ENCODE peak calls at places on chromosome 9, in ten cellular contexts. I, X, C, D, M, S, O, E, V and G are unnamed samples.

GRCh38 chr9:113995963-113996362 is 82.1 kb downstream of the AMBP start:
- DNase-seq in I (no peak), X (peak; percentile 19), C (no peak), D (no peak), M (no peak), S (no peak), O (no peak), E (no peak), V (peak; percentile 19), G (no peak)

GRCh38 chr9:17986595-17986994 is 407.7 kb downstream of the SH3GL2 start:
- DNase-seq in I (no peak), X (no peak), C (no peak), D (no peak), M (no peak), S (no peak), O (no peak), E (no peak), V (no peak), G (no peak)

GRCh38 chr9:107368696-107369095 is 85.6 kb downstream of the RAD23B start:
- DNase-seq in I (no peak), X (no peak), C (no peak), D (no peak), M (no peak), S (no peak), O (no peak), E (no peak), V (no peak), G (no peak)

GRCh38 chr9:93088656-93089015 is 7.4 kb upstream of the CARD19 start:
- DNase-seq in I (no peak), X (no peak), C (no peak), D (no peak), M (peak; percentile 16), S (no peak), O (no peak), E (no peak), V (no peak), G (no peak)

GRCh38 chr9:6414291-6414690 is 1.3 kb downstream of the UHRF2 start:
- DNase-seq in I (no peak), X (no peak), C (peak; percentile 41), D (no peak), M (peak; percentile 33), S (peak; percentile 21), O (no peak), E (no peak), V (no peak), G (no peak)

GRCh38 chr9:18473551-18474279 is at the start of gene ADAMTSL1:
- DNase-seq in I (peak; percentile 60), X (no peak), C (peak; percentile 82), D (no peak), M (peak; percentile 36), S (no peak), O (peak; percentile 22), E (peak; percentile 44), V (peak; percentile 48), G (no peak)

GRCh38 chr9:98906273-98907040 is 37.2 kb upstream of the COL15A1 start:
- DNase-seq in I (peak; percentile 55), X (no peak), C (no peak), D (no peak), M (no peak), S (no peak), O (peak; percentile 55), E (peak; percentile 57), V (no peak), G (no peak)

GRCh38 chr9:4116091-4116581 is 183.7 kb downstream of the GLIS3 start:
- DNase-seq in I (no peak), X (no peak), C (no peak), D (no peak), M (no peak), S (no peak), O (no peak), E (no peak), V (no peak), G (no peak)

GRCh38 chr9:110900917-110901316 is 137.4 kb downstream of the LPAR1 start:
- DNase-seq in I (no peak), X (no peak), C (no peak), D (no peak), M (no peak), S (no peak), O (no peak), E (no peak), V (no peak), G (no peak)

GRCh38 chr9:33697171-33697570 is 98.2 kb upstream of the PRSS3 start:
- DNase-seq in I (no peak), X (no peak), C (no peak), D (no peak), M (no peak), S (no peak), O (no peak), E (no peak), V (no peak), G (no peak)

GRCh38 chr9:107732781-107733529 is 243.4 kb upstream of the KLF4 start:
- DNase-seq in I (peak; percentile 49), X (no peak), C (no peak), D (no peak), M (no peak), S (no peak), O (peak; percentile 57), E (peak; percentile 37), V (peak; percentile 49), G (no peak)

GRCh38 chr9:93091453-93092081 is 4.5 kb upstream of the CARD19 start:
- DNase-seq in I (no peak), X (peak; percentile 21), C (no peak), D (peak; percentile 77), M (peak; percentile 28), S (peak; percentile 62), O (no peak), E (no peak), V (no peak), G (no peak)

GRCh38 chr9:70406446-70406862 is 8.0 kb downstream of the KLF9 start:
- DNase-seq in I (no peak), X (no peak), C (no peak), D (no peak), M (no peak), S (no peak), O (no peak), E (no peak), V (no peak), G (no peak)

DNA sequence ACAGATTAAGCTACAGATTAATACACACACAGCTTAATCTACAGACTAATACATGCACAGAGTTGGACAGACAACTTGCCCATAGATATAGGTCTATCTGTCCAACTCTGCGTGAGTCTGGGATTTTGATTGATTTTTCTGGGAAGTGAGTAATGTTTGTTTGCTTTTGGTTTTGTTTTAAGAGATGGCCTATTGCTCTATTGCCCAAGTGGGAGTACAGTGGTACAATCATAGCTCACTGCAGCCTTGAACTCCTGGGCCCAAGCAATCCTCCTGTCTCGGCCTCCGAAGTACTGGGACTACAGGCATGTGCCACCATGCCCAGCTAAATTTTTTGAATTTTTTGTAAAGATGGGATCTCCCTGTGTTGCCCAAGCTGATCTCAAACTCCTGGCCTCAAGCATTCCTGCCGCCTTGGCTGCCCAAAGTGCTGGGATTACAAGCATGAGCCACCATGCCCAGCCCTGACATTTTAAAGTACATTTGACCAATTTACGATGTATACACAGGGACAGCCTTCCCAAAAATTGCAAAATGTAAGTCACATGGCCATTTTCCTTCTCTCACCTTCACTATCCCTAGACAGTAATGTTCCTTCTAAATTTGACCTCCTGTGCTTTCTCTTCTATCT is 50.8 kb downstream of the PAPPA start:
- DNase-seq in I (no peak), X (no peak), C (no peak), D (no peak), M (no peak), S (no peak), O (no peak), E (no peak), V (no peak), G (no peak)
- H3K9me3 ChIP-seq in I (no peaks in the 10 kb centered on the region), X (no peaks in the 10 kb centered on the region), C (no peaks in the 10 kb centered on the region), D (no peaks in the 10 kb centered on the region), M (no peaks in the 10 kb centered on the region), S (no peaks in the 10 kb centered on the region), O (no peaks in the 10 kb centered on the region), E (no peaks in the 10 kb centered on the region), V (no peaks in the 10 kb centered on the region), G (no peaks in the 10 kb centered on the region)

GRCh38 chr9:16429671-16430070 is 440.8 kb downstream of the BNC2 start:
- DNase-seq in I (no peak), X (no peak), C (no peak), D (no peak), M (no peak), S (no peak), O (no peak), E (no peak), V (no peak), G (no peak)

GRCh38 chr9:16421534-16421933 is 448.9 kb downstream of the BNC2 start:
- DNase-seq in I (no peak), X (no peak), C (peak; percentile 7), D (no peak), M (no peak), S (no peak), O (no peak), E (no peak), V (no peak), G (no peak)

GRCh38 chr9:16422114-16422513 is 448.4 kb downstream of the BNC2 start:
- DNase-seq in I (no peak), X (no peak), C (peak; percentile 7), D (no peak), M (no peak), S (no peak), O (no peak), E (no peak), V (no peak), G (no peak)

GRCh38 chr9:16426716-16427115 is 443.8 kb downstream of the BNC2 start:
- DNase-seq in I (no peak), X (no peak), C (no peak), D (no peak), M (no peak), S (no peak), O (no peak), E (no peak), V (no peak), G (no peak)

GRCh38 chr9:16425572-16425971 is 444.9 kb downstream of the BNC2 start:
- DNase-seq in I (no peak), X (no peak), C (no peak), D (peak; percentile 47), M (no peak), S (no peak), O (no peak), E (no peak), V (no peak), G (no peak)
- H3K9me3 ChIP-seq in I (no peaks in the 10 kb centered on the region), X (no peaks in the 10 kb centered on the region), C (no peaks in the 10 kb centered on the region), D (no peaks in the 10 kb centered on the region), M (no peaks in the 10 kb centered on the region), S (no peaks in the 10 kb centered on the region), O (no peaks in the 10 kb centered on the region), E (no peaks in the 10 kb centered on the region), V (no peaks in the 10 kb centered on the region), G (no peaks in the 10 kb centered on the region)

GRCh38 chr9:8284835-8285234 is 485.3 kb upstream of the DMAC1 start:
- DNase-seq in I (no peak), X (no peak), C (no peak), D (no peak), M (no peak), S (no peak), O (no peak), E (no peak), V (no peak), G (no peak)
- H3K9me3 ChIP-seq in I (no peaks in the 10 kb centered on the region), X (no peaks in the 10 kb centered on the region), C (no peaks in the 10 kb centered on the region), D (no peaks in the 10 kb centered on the region), M (no peaks in the 10 kb centered on the region), S (no peaks in the 10 kb centered on the region), O (no peaks in the 10 kb centered on the region), E (no peaks in the 10 kb centered on the region), V (no peaks in the 10 kb centered on the region), G (no peaks in the 10 kb centered on the region)

DNA sequence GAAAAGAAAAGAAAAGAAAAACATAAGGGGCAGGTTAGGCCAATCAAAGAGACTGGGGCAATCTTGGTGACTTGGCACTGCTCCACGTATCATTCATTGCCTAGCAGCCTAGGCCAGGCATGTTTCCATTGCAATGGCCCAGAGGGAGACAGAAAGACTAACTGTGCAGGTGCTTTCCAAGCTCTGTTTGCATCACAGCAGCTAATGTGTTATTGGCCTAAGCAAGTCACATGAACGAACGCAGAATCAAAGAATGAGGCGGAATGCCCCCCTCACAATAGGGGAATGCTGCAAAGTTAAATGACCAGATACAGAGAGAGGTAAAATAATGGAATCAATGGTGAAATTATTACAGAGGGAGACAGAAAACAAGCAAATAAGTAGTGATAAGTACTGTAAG is 11.1 kb upstream of the VPS13A start:
- DNase-seq in I (no peak), X (no peak), C (no peak), D (no peak), M (no peak), S (no peak), O (no peak), E (no peak), V (no peak), G (no peak)
- H3K9me3 ChIP-seq in I (no peaks in the 10 kb centered on the region), X (no peaks in the 10 kb centered on the region), C (no peaks in the 10 kb centered on the region), D (no peaks in the 10 kb centered on the region), M (no peaks in the 10 kb centered on the region), S (no peaks in the 10 kb centered on the region), O (no peaks in the 10 kb centered on the region), E (no peaks in the 10 kb centered on the region), V (no peaks in the 10 kb centered on the region), G (no peaks in the 10 kb centered on the region)